ENCODE peak calls at places on chromosomes 2 and 18, in six cellular contexts. H is Peyer's patch, L is lower leg skin, J is stomach, F is IMR-90, U is HCT116. M is an unnamed sample.

GRCh38 chr2:104836253-104836652 is 17.7 kb upstream of the POU3F3 start:
- DNase-seq in H (no peak), L (no peak), J (no peak), F (no peak), U (no peak), M (no peak)

GRCh38 chr2:159713691-159714585 is 1.6 kb downstream of the MARCHF7 start:
- DNase-seq in H (no peak), L (no peak), J (no peak), F (peak; percentile 88), U (no peak), M (no peak)

GRCh38 chr2:188598551-188598950 is 306.9 kb downstream of the GULP1 start:
- DNase-seq in H (no peak), L (no peak), J (no peak), F (no peak), U (no peak), M (no peak)

GRCh38 chr2:118090387-118091139 is 2.3 kb downstream of the INSIG2 start:
- DNase-seq in H (no peak), L (no peak), J (no peak), F (no peak), U (no peak), M (no peak)

GRCh38 chr18:11310476-11311086 is 161.2 kb upstream of the PIEZO2 start:
- DNase-seq in H (peak; percentile 54), L (no peak), J (no peak), F (peak; percentile 49), U (peak; percentile 22), M (no peak)

GRCh38 chr2:120863661-120864320 is 128.1 kb downstream of the GLI2 start:
- DNase-seq in H (no peak), L (peak; percentile 56), J (peak; percentile 51), F (peak; percentile 67), U (peak; percentile 45), M (peak; percentile 56)

GRCh38 chr2:60512641-60513040 is 40.8 kb downstream of the BCL11A start:
- DNase-seq in H (no peak), L (no peak), J (no peak), F (peak; percentile 17), U (no peak), M (no peak)

GRCh38 chr2:40037303-40037702 is 258.2 kb upstream of the THUMPD2 start:
- DNase-seq in H (no peak), L (peak; percentile 22), J (no peak), F (no peak), U (no peak), M (no peak)

GRCh38 chr2:218781691-218782528 is at the start of gene CYP27A1:
- DNase-seq in H (peak; percentile 81), L (no peak), J (peak; percentile 39), F (no peak), U (no peak), M (no peak)

GRCh38 chr2:199985625-199986207 is 30.3 kb downstream of the MAIP1 start:
- DNase-seq in H (peak; percentile 84), L (peak; percentile 46), J (peak; percentile 69), F (peak; percentile 81), U (peak; percentile 81), M (peak; percentile 49)

GRCh38 chr18:383135-383534 is 115.3 kb upstream of the THOC1 start:
- DNase-seq in H (no peak), L (no peak), J (no peak), F (peak; percentile 18), U (no peak), M (no peak)

GRCh38 chr2:26175716-26176615 is 3.1 kb downstream of the GAREM2 start:
- DNase-seq in H (peak; percentile 41), L (no peak), J (no peak), F (no peak), U (no peak), M (no peak)

GRCh38 chr2:74515271-74516069 is 1.2 kb downstream of the TLX2 start:
- DNase-seq in H (no peak), L (no peak), J (no peak), F (no peak), U (no peak), M (no peak)

GRCh38 chr2:127449439-127449838 is 31.2 kb downstream of the PROC start:
- DNase-seq in H (no peak), L (no peak), J (no peak), F (no peak), U (no peak), M (no peak)

GRCh38 chr18:28960146-28960545 is 783.2 kb upstream of the CDH2 start:
- DNase-seq in H (no peak), L (no peak), J (no peak), F (peak; percentile 60), U (no peak), M (no peak)

GRCh38 chr18:11925800-11926481 is 17.8 kb upstream of the MPPE1 start:
- DNase-seq in H (no peak), L (no peak), J (no peak), F (no peak), U (no peak), M (no peak)

GRCh38 chr2:213281156-213281555 is 3.1 kb upstream of the SPAG16 start:
- DNase-seq in H (no peak), L (no peak), J (no peak), F (peak; percentile 30), U (no peak), M (no peak)

GRCh38 chr2:128623776-128624424 is 305.2 kb upstream of the HS6ST1 start:
- DNase-seq in H (no peak), L (no peak), J (no peak), F (peak; percentile 95), U (no peak), M (no peak)

GRCh38 chr2:217451634-217452033 is 551.2 kb downstream of the TNS1 start:
- DNase-seq in H (no peak), L (no peak), J (no peak), F (peak; percentile 90), U (no peak), M (no peak)

GRCh38 chr18:69109686-69110085 is 291.0 kb upstream of the DOK6 start:
- DNase-seq in H (no peak), L (no peak), J (no peak), F (peak; percentile 0), U (no peak), M (no peak)

GRCh38 chr18:42446195-42446594 is 491.2 kb downstream of the PIK3C3 start:
- DNase-seq in H (no peak), L (no peak), J (no peak), F (no peak), U (no peak), M (no peak)
- TF ChIP-seq POLR2A in H (no peak), L (no peak), J (no peak), F (no peak), U (no peak), M (no peak)

GRCh38 chr18:44678725-44679055 is 2.0 kb upstream of the SETBP1 start:
- DNase-seq in H (no peak), L (no peak), J (no peak), F (no peak), U (no peak), M (no peak)

GRCh38 chr18:44680271-44681038 is at the start of gene SETBP1:
- DNase-seq in H (peak; percentile 81), L (peak; percentile 43), J (peak; percentile 76), F (peak; percentile 2), U (no peak), M (no peak)

GRCh38 chr18:44679912-44680270 is 797 bp upstream of the SETBP1 start:
- DNase-seq in H (peak; percentile 82), L (no peak), J (peak; percentile 58), F (peak; percentile 31), U (no peak), M (no peak)

GRCh38 chr18:44677933-44678332 is 2.8 kb upstream of the SETBP1 start:
- DNase-seq in H (no peak), L (no peak), J (no peak), F (no peak), U (no peak), M (no peak)

DNA sequence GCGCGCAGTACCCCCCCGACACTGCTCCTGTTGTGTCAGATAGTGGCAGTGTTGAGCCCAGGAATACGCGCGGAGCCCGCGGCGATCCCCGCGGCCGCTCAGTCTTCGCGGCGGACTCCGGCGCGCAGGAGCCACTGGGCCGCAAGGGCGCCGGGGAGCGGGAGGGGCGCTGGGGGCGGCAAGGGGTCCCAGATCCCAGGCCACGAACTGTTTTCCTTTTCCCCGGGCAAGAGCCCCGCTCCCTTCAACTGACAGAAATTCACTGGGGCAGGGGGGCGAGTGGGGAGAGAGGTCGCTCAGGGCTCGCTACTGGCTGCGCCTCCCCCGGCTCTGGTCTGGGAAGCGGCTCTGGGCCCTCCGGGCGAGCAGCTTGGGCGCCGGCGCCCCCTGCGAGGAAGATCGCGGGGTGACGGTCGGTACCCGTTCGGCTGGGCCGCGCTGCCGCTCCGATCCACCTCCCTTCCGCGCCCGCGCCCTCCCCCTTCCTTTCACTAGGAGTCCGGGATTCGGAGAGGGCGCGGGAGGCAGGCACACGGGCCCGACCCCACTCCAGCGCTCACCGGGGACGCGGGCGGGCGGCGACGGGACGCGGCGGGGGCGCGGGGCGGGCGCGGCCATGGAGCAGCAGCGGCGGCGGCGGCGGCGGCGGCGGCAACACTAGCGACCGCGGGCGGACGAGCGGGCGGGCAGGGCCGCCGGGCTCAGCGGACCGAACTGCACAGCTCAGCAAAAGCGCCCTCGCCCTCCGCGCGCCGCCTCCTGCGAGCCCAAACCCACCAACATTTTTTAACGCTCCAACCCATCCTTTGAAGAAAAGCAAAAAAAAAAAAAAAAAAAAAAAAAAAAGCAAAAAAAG is 1.4 kb upstream of the SETBP1 start:
- DNase-seq in H (peak; percentile 94), L (peak; percentile 79), J (peak; percentile 88), F (peak; percentile 81), U (no peak), M (peak; percentile 34)
- TF ChIP-seq POLR2A in H (peak; percentile 43), L (no peak), J (no peak), F (peak; percentile 29), U (no peak), M (no peak)

GRCh38 chr2:135985018-135985825 is at the start of gene DARS1:
- DNase-seq in H (peak; percentile 95), L (peak; percentile 85), J (peak; percentile 91), F (peak; percentile 91), U (peak; percentile 82), M (peak; percentile 81)
- TF ChIP-seq POLR2A in H (peak; percentile 46), L (no peak), J (no peak), F (peak; percentile 89), U (peak; percentile 32), M (peak; percentile 51)

GRCh38 chr2:201448701-201449100 is 2.6 kb downstream of the TRAK2 start:
- DNase-seq in H (peak; percentile 69), L (no peak), J (no peak), F (no peak), U (no peak), M (no peak)

GRCh38 chr2:201452058-201452736 is 657 bp downstream of the STRADB start:
- DNase-seq in H (no peak), L (no peak), J (no peak), F (no peak), U (no peak), M (no peak)

GRCh38 chr2:201452856-201453643 is 1.5 kb downstream of the STRADB start:
- DNase-seq in H (no peak), L (no peak), J (no peak), F (no peak), U (no peak), M (no peak)

GRCh38 chr2:201450910-201451329 is 338 bp downstream of the TRAK2 start:
- DNase-seq in H (no peak), L (no peak), J (no peak), F (peak; percentile 29), U (no peak), M (no peak)

GRCh38 chr2:201451330-201452057 is at the start of the genes STRADB and TRAK2:
- DNase-seq in H (peak; percentile 98), L (peak; percentile 93), J (peak; percentile 94), F (peak; percentile 92), U (peak; percentile 88), M (peak; percentile 80)
- TF ChIP-seq POLR2A in H (peak; percentile 85), L (no peak), J (no peak), F (peak; percentile 70), U (peak; percentile 79), M (peak; percentile 92)